ENCODE peak calls at places on chromosome 15, in four cellular contexts. H is uterus, Q is psoas muscle, O is HepG2. D is an unnamed sample.

GRCh38 chr15:94324835-94325767 is 93.7 kb downstream of the MCTP2 start:
- DNase-seq in H (no peak), Q (no peak), O (no peak), D (no peak)

GRCh38 chr15:59099162-59099685 is 5.7 kb upstream of the CCNB2 start:
- DNase-seq in H (no peak), Q (no peak), O (no peak), D (no peak)

GRCh38 chr15:62976301-62976842 is 66.2 kb upstream of the TPM1 start:
- DNase-seq in H (no peak), Q (no peak), O (no peak), D (no peak)

GRCh38 chr15:99120050-99120777 is 15.3 kb downstream of the SYNM start:
- DNase-seq in H (no peak), Q (peak; percentile 39), O (no peak), D (no peak)

GRCh38 chr15:70165811-70166284 is 68.1 kb upstream of the TLE3 start:
- DNase-seq in H (peak; percentile 60), Q (peak; percentile 88), O (no peak), D (no peak)

GRCh38 chr15:65819563-65819960 is 27.5 kb upstream of the DENND4A start:
- DNase-seq in H (no peak), Q (no peak), O (peak; percentile 45), D (no peak)

GRCh38 chr15:69014454-69014853 is at the start of gene NOX5:
- DNase-seq in H (no peak), Q (no peak), O (no peak), D (no peak)

GRCh38 chr15:43517354-43518072 is at the start of gene MAP1A:
- DNase-seq in H (peak; percentile 68), Q (peak; percentile 64), O (no peak), D (peak; percentile 34)

GRCh38 chr15:49190586-49190985 is 20.5 kb downstream of the GALK2 start:
- DNase-seq in H (no peak), Q (no peak), O (no peak), D (no peak)

GRCh38 chr15:71599404-71600225 is 210.7 kb upstream of the NR2E3 start:
- DNase-seq in H (peak; percentile 34), Q (peak; percentile 53), O (no peak), D (no peak)

GRCh38 chr15:100778831-100779288 is 100.8 kb upstream of the ALDH1A3 start:
- DNase-seq in H (peak; percentile 4), Q (no peak), O (no peak), D (peak; percentile 14)

GRCh38 chr15:58282060-58282708 is 144.0 kb downstream of the AQP9 start:
- DNase-seq in H (no peak), Q (no peak), O (peak; percentile 58), D (no peak)

GRCh38 chr15:38674440-38674839 is 109.8 kb upstream of the RASGRP1 start:
- DNase-seq in H (no peak), Q (no peak), O (no peak), D (no peak)

GRCh38 chr15:77507151-77507847 is 86.6 kb downstream of the HMG20A start:
- DNase-seq in H (no peak), Q (peak; percentile 79), O (no peak), D (no peak)

GRCh38 chr15:40249477-40250303 is 10.8 kb downstream of the PAK6 start:
- DNase-seq in H (no peak), Q (peak; percentile 32), O (no peak), D (no peak)

GRCh38 chr15:80773122-80773551 is 6.0 kb upstream of the CEMIP start:
- DNase-seq in H (no peak), Q (no peak), O (no peak), D (no peak)

GRCh38 chr15:73633991-73634495 is 854 bp upstream of the NPTN start:
- DNase-seq in H (no peak), Q (no peak), O (peak; percentile 53), D (peak; percentile 15)

GRCh38 chr15:31867536-31868442 is 162.5 kb upstream of the CHRNA7 start:
- DNase-seq in H (peak; percentile 27), Q (peak; percentile 76), O (peak; percentile 20), D (no peak)

GRCh38 chr15:81828135-81828534 is 217.7 kb downstream of the MEX3B start:
- DNase-seq in H (no peak), Q (no peak), O (no peak), D (no peak)

GRCh38 chr15:39400821-39401550 is 179.9 kb upstream of the THBS1 start:
- DNase-seq in H (no peak), Q (no peak), O (no peak), D (no peak)

GRCh38 chr15:47961401-47962090 is 159.2 kb upstream of the SLC24A5 start:
- DNase-seq in H (no peak), Q (no peak), O (no peak), D (no peak)

GRCh38 chr15:65328506-65329297 is 24.2 kb downstream of the RNU5B-1 start:
- DNase-seq in H (no peak), Q (peak; percentile 50), O (no peak), D (no peak)

GRCh38 chr15:43239732-43240491 is 19.1 kb upstream of the EPB42 start:
- DNase-seq in H (no peak), Q (no peak), O (peak; percentile 77), D (no peak)

GRCh38 chr15:95884276-95884675 is 446.2 kb upstream of the NR2F2 start:
- DNase-seq in H (no peak), Q (no peak), O (no peak), D (no peak)

GRCh38 chr15:71709808-71710418 is 100.4 kb upstream of the NR2E3 start:
- DNase-seq in H (peak; percentile 62), Q (no peak), O (no peak), D (no peak)

GRCh38 chr15:47157827-47158226 is 559.5 kb upstream of the SEMA6D start:
- DNase-seq in H (no peak), Q (no peak), O (no peak), D (no peak)

GRCh38 chr15:51286816-51287215 is 51.6 kb downstream of the CYP19A1 start:
- DNase-seq in H (no peak), Q (no peak), O (peak; percentile 15), D (no peak)

GRCh38 chr15:28037969-28038640 is 61.0 kb downstream of the OCA2 start:
- DNase-seq in H (no peak), Q (no peak), O (peak; percentile 82), D (no peak)

GRCh38 chr15:66491846-66492245 is 5.7 kb downstream of the SNAPC5 start:
- DNase-seq in H (no peak), Q (no peak), O (no peak), D (no peak)

GRCh38 chr15:80507131-80507530 is 102.9 kb downstream of the ARNT2 start:
- DNase-seq in H (no peak), Q (no peak), O (no peak), D (no peak)

GRCh38 chr15:95495033-95495541 is 835.4 kb upstream of the NR2F2 start:
- DNase-seq in H (no peak), Q (peak; percentile 39), O (no peak), D (no peak)

GRCh38 chr15:33699145-33699544 is 269.2 kb upstream of the CHRM5 start:
- DNase-seq in H (no peak), Q (no peak), O (no peak), D (no peak)

GRCh38 chr15:73539726-73540125 is 93.5 kb downstream of the NPTN start:
- DNase-seq in H (no peak), Q (no peak), O (no peak), D (no peak)

GRCh38 chr15:26974120-26974780 is 3.3 kb downstream of the GABRG3 start:
- DNase-seq in H (no peak), Q (no peak), O (peak; percentile 13), D (no peak)

GRCh38 chr15:26970712-26971210 is at the start of gene GABRG3:
- DNase-seq in H (no peak), Q (no peak), O (no peak), D (no peak)

GRCh38 chr15:26972636-26973035 is 1.7 kb downstream of the GABRG3 start:
- DNase-seq in H (no peak), Q (no peak), O (no peak), D (no peak)

GRCh38 chr15:26967719-26968269 is 3.2 kb upstream of the GABRG3 start:
- DNase-seq in H (no peak), Q (no peak), O (no peak), D (no peak)

GRCh38 chr15:26971303-26972018 is 480 bp downstream of the GABRG3 start:
- DNase-seq in H (no peak), Q (no peak), O (no peak), D (no peak)
- TF ChIP-seq CTCF in H (no peak), Q (no peak), O (no peak), D (no peak)

GRCh38 chr15:92384391-92384790 is 9.3 kb upstream of the ST8SIA2 start:
- DNase-seq in H (no peak), Q (no peak), O (no peak), D (no peak)

GRCh38 chr15:92383528-92384326 is 10.0 kb upstream of the ST8SIA2 start:
- DNase-seq in H (no peak), Q (no peak), O (peak; percentile 15), D (peak; percentile 57)

GRCh38 chr15:92385096-92385495 is 8.6 kb upstream of the ST8SIA2 start:
- DNase-seq in H (no peak), Q (no peak), O (no peak), D (no peak)
- H3K36me3 ChIP-seq in H (no peaks in the 10 kb centered on the region), Q (no peaks in the 10 kb centered on the region), O (no peaks in the 10 kb centered on the region), D (no peaks in the 10 kb centered on the region)

GRCh38 chr15:25712192-25712960 is 150.8 kb downstream of the ATP10A start:
- DNase-seq in H (no peak), Q (no peak), O (no peak), D (no peak)
- H3K9me3 ChIP-seq in H (no peaks in the 10 kb centered on the region), Q (no peaks in the 10 kb centered on the region), O (no peaks in the 10 kb centered on the region), D (no peaks in the 10 kb centered on the region)

GRCh38 chr15:56739964-56740640 is 6.8 kb upstream of the ZNF280D start:
- DNase-seq in H (no peak), Q (no peak), O (peak; percentile 11), D (peak; percentile 17)
- TF ChIP-seq CTCF in H (no peak), Q (no peak), O (peak; percentile 17), D (peak; percentile 21)